ENCODE peak calls at places on chromosomes 6 and 20, in eight cellular contexts. One of them, this sample, is unnamed.

GRCh38 chr6:31881136-31881859 is 2.5 kb upstream of the SLC44A4 start:
- DNase-seq in heart right ventricle: no peak
- DNase-seq in lower leg skin: no peak
- DNase-seq in brain microvascular endothelial cell: no peak
- DNase-seq in fibroblast of lung: no peak
- DNase-seq in GM12865: no peak
- DNase-seq in HL-60: no peak
- DNase-seq in WERI-Rb-1: no peak
- DNase-seq in this sample: no peak

GRCh38 chr20:56422131-56422823 is 10.2 kb downstream of the CASS4 start:
- DNase-seq in GM12865: no peak
- DNase-seq in HL-60: no peak
- DNase-seq in heart right ventricle: no peak
- DNase-seq in lower leg skin: no peak
- DNase-seq in brain microvascular endothelial cell: peak
- DNase-seq in fibroblast of lung: peak
- DNase-seq in WERI-Rb-1: no peak
- DNase-seq in this sample: no peak

GRCh38 chr20:19777311-19777710 is 19.3 kb downstream of the RIN2 start:
- DNase-seq in fibroblast of lung: no peak
- DNase-seq in HL-60: no peak
- DNase-seq in brain microvascular endothelial cell: no peak
- DNase-seq in WERI-Rb-1: no peak
- DNase-seq in GM12865: no peak
- DNase-seq in heart right ventricle: no peak
- DNase-seq in lower leg skin: no peak
- DNase-seq in this sample: no peak

GRCh38 chr6:4021133-4021861 is 57.6 kb downstream of the FAM217A start:
- DNase-seq in heart right ventricle: peak
- DNase-seq in WERI-Rb-1: peak
- DNase-seq in HL-60: peak
- DNase-seq in GM12865: peak
- DNase-seq in fibroblast of lung: peak
- DNase-seq in lower leg skin: peak
- DNase-seq in brain microvascular endothelial cell: peak
- DNase-seq in this sample: peak

GRCh38 chr20:18783385-18783959 is 30.1 kb upstream of the SCP2D1 start:
- DNase-seq in brain microvascular endothelial cell: no peak
- DNase-seq in HL-60: no peak
- DNase-seq in lower leg skin: no peak
- DNase-seq in GM12865: no peak
- DNase-seq in fibroblast of lung: no peak
- DNase-seq in heart right ventricle: no peak
- DNase-seq in WERI-Rb-1: no peak
- DNase-seq in this sample: no peak

GRCh38 chr20:33862709-33863403 is 51.7 kb downstream of the CHMP4B start:
- DNase-seq in lower leg skin: no peak
- DNase-seq in brain microvascular endothelial cell: peak
- DNase-seq in heart right ventricle: peak
- DNase-seq in fibroblast of lung: peak
- DNase-seq in GM12865: peak
- DNase-seq in HL-60: no peak
- DNase-seq in WERI-Rb-1: peak
- DNase-seq in this sample: no peak

GRCh38 chr6:47663462-47664216 is 34.7 kb upstream of the ADGRF4 start:
- DNase-seq in WERI-Rb-1: no peak
- DNase-seq in GM12865: no peak
- DNase-seq in HL-60: no peak
- DNase-seq in brain microvascular endothelial cell: no peak
- DNase-seq in lower leg skin: no peak
- DNase-seq in heart right ventricle: no peak
- DNase-seq in fibroblast of lung: no peak
- DNase-seq in this sample: no peak

GRCh38 chr6:141540207-141540606 is 592.5 kb upstream of the GJE1 start:
- DNase-seq in heart right ventricle: no peak
- DNase-seq in lower leg skin: no peak
- DNase-seq in WERI-Rb-1: no peak
- DNase-seq in brain microvascular endothelial cell: no peak
- DNase-seq in HL-60: no peak
- DNase-seq in fibroblast of lung: no peak
- DNase-seq in GM12865: no peak
- DNase-seq in this sample: no peak

GRCh38 chr20:23404196-23404595 is 17.1 kb downstream of the NAPB start:
- DNase-seq in fibroblast of lung: peak
- DNase-seq in HL-60: no peak
- DNase-seq in brain microvascular endothelial cell: peak
- DNase-seq in lower leg skin: no peak
- DNase-seq in heart right ventricle: no peak
- DNase-seq in WERI-Rb-1: no peak
- DNase-seq in GM12865: no peak
- DNase-seq in this sample: peak

GRCh38 chr6:108676555-108676954 is 115.8 kb downstream of the FOXO3 start:
- DNase-seq in fibroblast of lung: no peak
- DNase-seq in lower leg skin: no peak
- DNase-seq in HL-60: no peak
- DNase-seq in GM12865: no peak
- DNase-seq in heart right ventricle: no peak
- DNase-seq in WERI-Rb-1: no peak
- DNase-seq in brain microvascular endothelial cell: no peak
- DNase-seq in this sample: peak

GRCh38 chr6:143176090-143177021 is 115.7 kb downstream of the AIG1 start:
- DNase-seq in WERI-Rb-1: no peak
- DNase-seq in lower leg skin: no peak
- DNase-seq in fibroblast of lung: peak
- DNase-seq in GM12865: no peak
- DNase-seq in brain microvascular endothelial cell: peak
- DNase-seq in HL-60: no peak
- DNase-seq in heart right ventricle: no peak
- DNase-seq in this sample: no peak

GRCh38 chr6:56297022-56297995 is 49.9 kb upstream of the COL21A1 start:
- DNase-seq in lower leg skin: no peak
- DNase-seq in heart right ventricle: no peak
- DNase-seq in HL-60: no peak
- DNase-seq in GM12865: no peak
- DNase-seq in brain microvascular endothelial cell: no peak
- DNase-seq in WERI-Rb-1: no peak
- DNase-seq in fibroblast of lung: peak
- DNase-seq in this sample: no peak

GRCh38 chr6:52499026-52499425 is 77.8 kb downstream of the TRAM2 start:
- DNase-seq in HL-60: no peak
- DNase-seq in fibroblast of lung: peak
- DNase-seq in heart right ventricle: no peak
- DNase-seq in WERI-Rb-1: peak
- DNase-seq in GM12865: no peak
- DNase-seq in brain microvascular endothelial cell: no peak
- DNase-seq in lower leg skin: no peak
- DNase-seq in this sample: no peak

GRCh38 chr20:62711703-62712101 is 3.1 kb downstream of the NTSR1 start:
- DNase-seq in lower leg skin: no peak
- DNase-seq in heart right ventricle: no peak
- DNase-seq in brain microvascular endothelial cell: no peak
- DNase-seq in HL-60: no peak
- DNase-seq in WERI-Rb-1: no peak
- DNase-seq in fibroblast of lung: no peak
- DNase-seq in GM12865: no peak
- DNase-seq in this sample: no peak

GRCh38 chr20:7879883-7880282 is 60.4 kb downstream of the HAO1 start:
- DNase-seq in lower leg skin: no peak
- DNase-seq in WERI-Rb-1: no peak
- DNase-seq in brain microvascular endothelial cell: peak
- DNase-seq in heart right ventricle: no peak
- DNase-seq in HL-60: no peak
- DNase-seq in fibroblast of lung: peak
- DNase-seq in GM12865: no peak
- DNase-seq in this sample: no peak

GRCh38 chr6:149862901-149863595 is 1.1 kb downstream of the LRP11 start:
- DNase-seq in lower leg skin: peak
- DNase-seq in fibroblast of lung: peak
- DNase-seq in heart right ventricle: peak
- DNase-seq in brain microvascular endothelial cell: no peak
- DNase-seq in GM12865: peak
- DNase-seq in WERI-Rb-1: peak
- DNase-seq in HL-60: peak
- DNase-seq in this sample: peak

GRCh38 chr6:119002069-119002468 is 67.1 kb upstream of the MCM9 start:
- DNase-seq in heart right ventricle: no peak
- DNase-seq in GM12865: no peak
- DNase-seq in brain microvascular endothelial cell: no peak
- DNase-seq in WERI-Rb-1: no peak
- DNase-seq in fibroblast of lung: no peak
- DNase-seq in lower leg skin: no peak
- DNase-seq in HL-60: no peak
- DNase-seq in this sample: no peak

GRCh38 chr6:36118550-36119107 is 11.7 kb upstream of the MAPK13 start:
- DNase-seq in GM12865: no peak
- DNase-seq in HL-60: no peak
- DNase-seq in WERI-Rb-1: peak
- DNase-seq in brain microvascular endothelial cell: no peak
- DNase-seq in fibroblast of lung: no peak
- DNase-seq in lower leg skin: no peak
- DNase-seq in heart right ventricle: no peak
- DNase-seq in this sample: no peak

GRCh38 chr6:43219814-43220213 is 9.5 kb downstream of the DNPH1 start:
- DNase-seq in HL-60: no peak
- DNase-seq in heart right ventricle: no peak
- DNase-seq in lower leg skin: no peak
- DNase-seq in brain microvascular endothelial cell: no peak
- DNase-seq in GM12865: no peak
- DNase-seq in fibroblast of lung: no peak
- DNase-seq in WERI-Rb-1: no peak
- DNase-seq in this sample: no peak

GRCh38 chr20:21225215-21225947 is 77.8 kb upstream of the XRN2 start:
- DNase-seq in brain microvascular endothelial cell: no peak
- DNase-seq in heart right ventricle: no peak
- DNase-seq in GM12865: no peak
- DNase-seq in lower leg skin: no peak
- DNase-seq in HL-60: no peak
- DNase-seq in fibroblast of lung: peak
- DNase-seq in WERI-Rb-1: no peak
- DNase-seq in this sample: no peak

GRCh38 chr6:130587778-130588520 is 222.1 kb downstream of the TMEM200A start:
- DNase-seq in lower leg skin: no peak
- DNase-seq in brain microvascular endothelial cell: peak
- DNase-seq in heart right ventricle: no peak
- DNase-seq in fibroblast of lung: peak
- DNase-seq in GM12865: no peak
- DNase-seq in WERI-Rb-1: no peak
- DNase-seq in HL-60: no peak
- DNase-seq in this sample: no peak

GRCh38 chr20:36792422-36792821 is 18.9 kb upstream of the DSN1 start:
- DNase-seq in lower leg skin: no peak
- DNase-seq in GM12865: peak
- DNase-seq in brain microvascular endothelial cell: peak
- DNase-seq in heart right ventricle: peak
- DNase-seq in HL-60: no peak
- DNase-seq in WERI-Rb-1: peak
- DNase-seq in fibroblast of lung: peak
- DNase-seq in this sample: peak
- TF ChIP-seq CTCF in lower leg skin: no peak
- TF ChIP-seq CTCF in GM12865: peak
- TF ChIP-seq CTCF in brain microvascular endothelial cell: peak
- TF ChIP-seq CTCF in heart right ventricle: peak
- TF ChIP-seq CTCF in HL-60: no peak
- TF ChIP-seq CTCF in WERI-Rb-1: peak
- TF ChIP-seq CTCF in fibroblast of lung: peak
- TF ChIP-seq CTCF in this sample: peak

GRCh38 chr6:17714879-17715860 is 8.4 kb upstream of the NUP153 start:
- DNase-seq in heart right ventricle: no peak
- DNase-seq in brain microvascular endothelial cell: peak
- DNase-seq in HL-60: no peak
- DNase-seq in WERI-Rb-1: no peak
- DNase-seq in fibroblast of lung: peak
- DNase-seq in lower leg skin: no peak
- DNase-seq in GM12865: peak
- DNase-seq in this sample: no peak
- H3K4me3 ChIP-seq in heart right ventricle: no peak
- H3K4me3 ChIP-seq in brain microvascular endothelial cell: no peak
- H3K4me3 ChIP-seq in HL-60: no peak
- H3K4me3 ChIP-seq in WERI-Rb-1: no peak
- H3K4me3 ChIP-seq in fibroblast of lung: no peak
- H3K4me3 ChIP-seq in lower leg skin: no peak
- H3K4me3 ChIP-seq in GM12865: no peak
- H3K4me3 ChIP-seq in this sample: no peak

GRCh38 chr6:26270121-26270861 is 94.7 kb upstream of the BTN3A2 start:
- DNase-seq in WERI-Rb-1: no peak
- DNase-seq in heart right ventricle: no peak
- DNase-seq in HL-60: no peak
- DNase-seq in fibroblast of lung: no peak
- DNase-seq in lower leg skin: no peak
- DNase-seq in GM12865: peak
- DNase-seq in brain microvascular endothelial cell: no peak
- DNase-seq in this sample: no peak

GRCh38 chr6:26269406-26270120 is 95.4 kb upstream of the BTN3A2 start:
- DNase-seq in WERI-Rb-1: no peak
- DNase-seq in lower leg skin: no peak
- DNase-seq in brain microvascular endothelial cell: no peak
- DNase-seq in heart right ventricle: no peak
- DNase-seq in HL-60: no peak
- DNase-seq in GM12865: peak
- DNase-seq in fibroblast of lung: no peak
- DNase-seq in this sample: no peak

GRCh38 chr6:26272171-26272631 is 92.8 kb upstream of the BTN3A2 start:
- DNase-seq in fibroblast of lung: no peak
- DNase-seq in WERI-Rb-1: no peak
- DNase-seq in GM12865: peak
- DNase-seq in HL-60: no peak
- DNase-seq in heart right ventricle: peak
- DNase-seq in lower leg skin: no peak
- DNase-seq in brain microvascular endothelial cell: no peak
- DNase-seq in this sample: no peak

GRCh38 chr6:26270903-26271639 is 93.9 kb upstream of the BTN3A2 start:
- DNase-seq in HL-60: no peak
- DNase-seq in lower leg skin: peak
- DNase-seq in fibroblast of lung: peak
- DNase-seq in heart right ventricle: peak
- DNase-seq in WERI-Rb-1: no peak
- DNase-seq in brain microvascular endothelial cell: peak
- DNase-seq in GM12865: peak
- DNase-seq in this sample: no peak

GRCh38 chr6:26271640-26272090 is 93.3 kb upstream of the BTN3A2 start:
- DNase-seq in lower leg skin: no peak
- DNase-seq in fibroblast of lung: no peak
- DNase-seq in WERI-Rb-1: no peak
- DNase-seq in GM12865: no peak
- DNase-seq in brain microvascular endothelial cell: no peak
- DNase-seq in heart right ventricle: no peak
- DNase-seq in HL-60: no peak
- DNase-seq in this sample: no peak
- TF ChIP-seq CTCF in lower leg skin: no peak
- TF ChIP-seq CTCF in fibroblast of lung: no peak
- TF ChIP-seq CTCF in WERI-Rb-1: no peak
- TF ChIP-seq CTCF in GM12865: no peak
- TF ChIP-seq CTCF in brain microvascular endothelial cell: no peak
- TF ChIP-seq CTCF in heart right ventricle: no peak
- TF ChIP-seq CTCF in HL-60: no peak
- TF ChIP-seq CTCF in this sample: no peak

DNA sequence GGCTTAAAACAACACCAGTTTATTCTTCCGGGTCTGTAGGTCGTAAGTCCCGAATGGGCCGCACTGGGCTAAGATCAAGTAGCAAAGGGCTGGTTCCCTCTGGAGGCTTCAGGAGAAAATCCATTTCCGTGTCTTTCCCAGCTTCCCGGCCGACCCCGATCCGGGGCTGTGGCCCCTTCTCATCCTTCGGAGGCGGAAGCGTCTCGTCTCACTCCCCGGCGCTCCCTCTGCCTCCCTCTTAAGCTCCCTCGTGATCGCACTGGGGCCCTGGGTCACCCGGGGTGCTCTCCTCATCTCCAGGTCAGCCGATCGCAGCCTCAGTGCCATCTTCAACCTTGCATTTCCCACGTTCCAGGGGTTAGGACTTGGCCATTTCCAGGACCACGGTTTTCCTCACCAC is 199.4 kb downstream of the WDR27 start:
- DNase-seq in GM12865: no peak
- DNase-seq in WERI-Rb-1: no peak
- DNase-seq in HL-60: no peak
- DNase-seq in brain microvascular endothelial cell: no peak
- DNase-seq in heart right ventricle: no peak
- DNase-seq in lower leg skin: no peak
- DNase-seq in fibroblast of lung: no peak
- DNase-seq in this sample: no peak
- H3K4me3 ChIP-seq in GM12865: no peak
- H3K4me3 ChIP-seq in WERI-Rb-1: no peak
- H3K4me3 ChIP-seq in HL-60: no peak
- H3K4me3 ChIP-seq in brain microvascular endothelial cell: no peak
- H3K4me3 ChIP-seq in heart right ventricle: no peak
- H3K4me3 ChIP-seq in lower leg skin: no peak
- H3K4me3 ChIP-seq in fibroblast of lung: no peak
- H3K4me3 ChIP-seq in this sample: no peak

This sample was measured in LNCaP clone FGC.